ENCODE peak calls at places on chromosomes 6 and 20, in eight cellular contexts. One of them, this sample, is unnamed.

GRCh38 chr6:150142304-150142656 is 564 bp upstream of the PPP1R14C start:
- DNase-seq in renal cortical epithelial cell: peak
- DNase-seq in non-pigmented ciliary epithelial cell: no peak
- DNase-seq in AG09309: peak
- DNase-seq in activated CD4-positive, alpha-beta T cell treated with anti-CD3 and anti-CD28 coated beads, Interleukin-2, amount 50 U/mL, for 48 hours: no peak
- DNase-seq in NCI-H1092 treated with DMSO at 0.1 percent for 48 hours: no peak
- DNase-seq in Ammon's horn: peak
- DNase-seq in GM23338: peak
- DNase-seq in this sample: no peak

GRCh38 chr6:39980839-39981580 is 46.7 kb upstream of the MOCS1 start:
- DNase-seq in renal cortical epithelial cell: peak
- DNase-seq in non-pigmented ciliary epithelial cell: peak
- DNase-seq in AG09309: peak
- DNase-seq in activated CD4-positive, alpha-beta T cell treated with anti-CD3 and anti-CD28 coated beads, Interleukin-2, amount 50 U/mL, for 48 hours: no peak
- DNase-seq in NCI-H1092 treated with DMSO at 0.1 percent for 48 hours: peak
- DNase-seq in Ammon's horn: peak
- DNase-seq in GM23338: peak
- DNase-seq in this sample: peak

GRCh38 chr6:11370191-11371018 is 137.9 kb upstream of the NEDD9 start:
- DNase-seq in renal cortical epithelial cell: peak
- DNase-seq in non-pigmented ciliary epithelial cell: no peak
- DNase-seq in AG09309: no peak
- DNase-seq in activated CD4-positive, alpha-beta T cell treated with anti-CD3 and anti-CD28 coated beads, Interleukin-2, amount 50 U/mL, for 48 hours: no peak
- DNase-seq in NCI-H1092 treated with DMSO at 0.1 percent for 48 hours: no peak
- DNase-seq in Ammon's horn: no peak
- DNase-seq in GM23338: peak
- DNase-seq in this sample: no peak

GRCh38 chr6:143135797-143136561 is 75.3 kb downstream of the AIG1 start:
- DNase-seq in renal cortical epithelial cell: no peak
- DNase-seq in non-pigmented ciliary epithelial cell: no peak
- DNase-seq in AG09309: no peak
- DNase-seq in activated CD4-positive, alpha-beta T cell treated with anti-CD3 and anti-CD28 coated beads, Interleukin-2, amount 50 U/mL, for 48 hours: no peak
- DNase-seq in NCI-H1092 treated with DMSO at 0.1 percent for 48 hours: no peak
- DNase-seq in Ammon's horn: no peak
- DNase-seq in GM23338: no peak
- DNase-seq in this sample: no peak

GRCh38 chr6:16476861-16477260 is 238.5 kb downstream of the GMPR start:
- DNase-seq in renal cortical epithelial cell: no peak
- DNase-seq in non-pigmented ciliary epithelial cell: no peak
- DNase-seq in AG09309: no peak
- DNase-seq in activated CD4-positive, alpha-beta T cell treated with anti-CD3 and anti-CD28 coated beads, Interleukin-2, amount 50 U/mL, for 48 hours: no peak
- DNase-seq in NCI-H1092 treated with DMSO at 0.1 percent for 48 hours: no peak
- DNase-seq in Ammon's horn: no peak
- DNase-seq in GM23338: no peak
- DNase-seq in this sample: no peak

GRCh38 chr6:133503330-133503729 is 262.2 kb downstream of the EYA4 start:
- DNase-seq in renal cortical epithelial cell: peak
- DNase-seq in non-pigmented ciliary epithelial cell: peak
- DNase-seq in AG09309: no peak
- DNase-seq in activated CD4-positive, alpha-beta T cell treated with anti-CD3 and anti-CD28 coated beads, Interleukin-2, amount 50 U/mL, for 48 hours: no peak
- DNase-seq in NCI-H1092 treated with DMSO at 0.1 percent for 48 hours: no peak
- DNase-seq in Ammon's horn: no peak
- DNase-seq in GM23338: no peak
- DNase-seq in this sample: no peak

GRCh38 chr6:133697666-133698065 is 191.2 kb upstream of the TCF21 start:
- DNase-seq in renal cortical epithelial cell: no peak
- DNase-seq in non-pigmented ciliary epithelial cell: no peak
- DNase-seq in AG09309: no peak
- DNase-seq in activated CD4-positive, alpha-beta T cell treated with anti-CD3 and anti-CD28 coated beads, Interleukin-2, amount 50 U/mL, for 48 hours: no peak
- DNase-seq in NCI-H1092 treated with DMSO at 0.1 percent for 48 hours: no peak
- DNase-seq in Ammon's horn: peak
- DNase-seq in GM23338: no peak
- DNase-seq in this sample: no peak

GRCh38 chr6:111423960-111424846 is 58.8 kb downstream of the REV3L start:
- DNase-seq in renal cortical epithelial cell: peak
- DNase-seq in non-pigmented ciliary epithelial cell: no peak
- DNase-seq in AG09309: no peak
- DNase-seq in activated CD4-positive, alpha-beta T cell treated with anti-CD3 and anti-CD28 coated beads, Interleukin-2, amount 50 U/mL, for 48 hours: no peak
- DNase-seq in NCI-H1092 treated with DMSO at 0.1 percent for 48 hours: peak
- DNase-seq in Ammon's horn: peak
- DNase-seq in GM23338: no peak
- DNase-seq in this sample: peak

GRCh38 chr6:12228447-12229146 is 61.6 kb upstream of the EDN1 start:
- DNase-seq in renal cortical epithelial cell: peak
- DNase-seq in non-pigmented ciliary epithelial cell: no peak
- DNase-seq in AG09309: no peak
- DNase-seq in activated CD4-positive, alpha-beta T cell treated with anti-CD3 and anti-CD28 coated beads, Interleukin-2, amount 50 U/mL, for 48 hours: no peak
- DNase-seq in NCI-H1092 treated with DMSO at 0.1 percent for 48 hours: no peak
- DNase-seq in Ammon's horn: no peak
- DNase-seq in GM23338: peak
- DNase-seq in this sample: no peak

GRCh38 chr20:31780839-31781238 is 38.3 kb upstream of the MYLK2 start:
- DNase-seq in renal cortical epithelial cell: no peak
- DNase-seq in non-pigmented ciliary epithelial cell: no peak
- DNase-seq in AG09309: no peak
- DNase-seq in activated CD4-positive, alpha-beta T cell treated with anti-CD3 and anti-CD28 coated beads, Interleukin-2, amount 50 U/mL, for 48 hours: no peak
- DNase-seq in NCI-H1092 treated with DMSO at 0.1 percent for 48 hours: no peak
- DNase-seq in Ammon's horn: no peak
- DNase-seq in GM23338: no peak
- DNase-seq in this sample: no peak

GRCh38 chr20:35831029-35831428 is 59.2 kb downstream of the PHF20 start:
- DNase-seq in renal cortical epithelial cell: no peak
- DNase-seq in non-pigmented ciliary epithelial cell: no peak
- DNase-seq in AG09309: no peak
- DNase-seq in activated CD4-positive, alpha-beta T cell treated with anti-CD3 and anti-CD28 coated beads, Interleukin-2, amount 50 U/mL, for 48 hours: no peak
- DNase-seq in NCI-H1092 treated with DMSO at 0.1 percent for 48 hours: no peak
- DNase-seq in Ammon's horn: no peak
- DNase-seq in GM23338: no peak
- DNase-seq in this sample: no peak

GRCh38 chr6:110518281-110518623 is 41.8 kb upstream of the SLC22A16 start:
- DNase-seq in renal cortical epithelial cell: no peak
- DNase-seq in non-pigmented ciliary epithelial cell: no peak
- DNase-seq in AG09309: no peak
- DNase-seq in activated CD4-positive, alpha-beta T cell treated with anti-CD3 and anti-CD28 coated beads, Interleukin-2, amount 50 U/mL, for 48 hours: no peak
- DNase-seq in NCI-H1092 treated with DMSO at 0.1 percent for 48 hours: no peak
- DNase-seq in Ammon's horn: no peak
- DNase-seq in GM23338: peak
- DNase-seq in this sample: no peak

This sample was measured in putamen.